ENCODE peak calls at places on chromosomes 2 and 18, in six cellular contexts. One of them, this sample, is unnamed.

GRCh38 chr2:177673602-177674595 is 281.3 kb downstream of the AGPS start:
- DNase-seq in left ventricle myocardium inferior: no peak
- DNase-seq in A549: no peak
- DNase-seq in IMR-90: no peak
- DNase-seq in heart left ventricle: no peak
- DNase-seq in psoas muscle: no peak
- DNase-seq in this sample: no peak

GRCh38 chr2:98191880-98192279 is 104.9 kb downstream of the VWA3B start:
- DNase-seq in IMR-90: no peak
- DNase-seq in heart left ventricle: no peak
- DNase-seq in left ventricle myocardium inferior: no peak
- DNase-seq in psoas muscle: no peak
- DNase-seq in A549: no peak
- DNase-seq in this sample: no peak

GRCh38 chr2:195656131-195656858 is 731 bp upstream of the SLC39A10 start:
- DNase-seq in A549: no peak
- DNase-seq in heart left ventricle: no peak
- DNase-seq in left ventricle myocardium inferior: no peak
- DNase-seq in IMR-90: peak
- DNase-seq in psoas muscle: no peak
- DNase-seq in this sample: no peak

GRCh38 chr2:138267161-138267901 is 234.2 kb upstream of the SPOPL start:
- DNase-seq in heart left ventricle: no peak
- DNase-seq in A549: no peak
- DNase-seq in psoas muscle: no peak
- DNase-seq in left ventricle myocardium inferior: no peak
- DNase-seq in IMR-90: peak
- DNase-seq in this sample: no peak

GRCh38 chr2:88442061-88442460 is 10.4 kb downstream of the FOXI3 start:
- DNase-seq in heart left ventricle: no peak
- DNase-seq in IMR-90: no peak
- DNase-seq in A549: no peak
- DNase-seq in left ventricle myocardium inferior: no peak
- DNase-seq in psoas muscle: no peak
- DNase-seq in this sample: no peak

GRCh38 chr18:10420561-10421352 is 33.7 kb upstream of the APCDD1 start:
- DNase-seq in IMR-90: peak
- DNase-seq in heart left ventricle: no peak
- DNase-seq in A549: no peak
- DNase-seq in psoas muscle: no peak
- DNase-seq in left ventricle myocardium inferior: no peak
- DNase-seq in this sample: no peak

GRCh38 chr2:151817929-151818328 is 10.3 kb downstream of the ARL5A start:
- DNase-seq in heart left ventricle: no peak
- DNase-seq in A549: no peak
- DNase-seq in IMR-90: no peak
- DNase-seq in left ventricle myocardium inferior: no peak
- DNase-seq in psoas muscle: no peak
- DNase-seq in this sample: no peak

GRCh38 chr2:17422066-17422465 is 96.2 kb downstream of the RAD51AP2 start:
- DNase-seq in psoas muscle: no peak
- DNase-seq in A549: no peak
- DNase-seq in heart left ventricle: no peak
- DNase-seq in left ventricle myocardium inferior: no peak
- DNase-seq in IMR-90: no peak
- DNase-seq in this sample: no peak

GRCh38 chr2:138931284-138932256 is 151.4 kb upstream of the NXPH2 start:
- DNase-seq in A549: no peak
- DNase-seq in left ventricle myocardium inferior: no peak
- DNase-seq in psoas muscle: no peak
- DNase-seq in heart left ventricle: peak
- DNase-seq in IMR-90: no peak
- DNase-seq in this sample: no peak

GRCh38 chr2:200761168-200761715 is 50.5 kb upstream of the BZW1 start:
- DNase-seq in IMR-90: peak
- DNase-seq in left ventricle myocardium inferior: no peak
- DNase-seq in psoas muscle: no peak
- DNase-seq in heart left ventricle: no peak
- DNase-seq in A549: no peak
- DNase-seq in this sample: no peak

GRCh38 chr18:57869228-57869627 is 66.1 kb upstream of the ATP8B1 start:
- DNase-seq in A549: no peak
- DNase-seq in IMR-90: no peak
- DNase-seq in psoas muscle: no peak
- DNase-seq in heart left ventricle: no peak
- DNase-seq in left ventricle myocardium inferior: no peak
- DNase-seq in this sample: no peak

GRCh38 chr18:46220116-46220515 is 115.9 kb downstream of the HAUS1 start:
- DNase-seq in A549: no peak
- DNase-seq in left ventricle myocardium inferior: no peak
- DNase-seq in heart left ventricle: no peak
- DNase-seq in IMR-90: peak
- DNase-seq in psoas muscle: no peak
- DNase-seq in this sample: no peak

GRCh38 chr18:55500316-55501086 is 87.5 kb downstream of the TCF4 start:
- DNase-seq in IMR-90: peak
- DNase-seq in left ventricle myocardium inferior: no peak
- DNase-seq in A549: no peak
- DNase-seq in heart left ventricle: no peak
- DNase-seq in psoas muscle: no peak
- DNase-seq in this sample: no peak

GRCh38 chr18:33612632-33613031 is 34.6 kb downstream of the ASXL3 start:
- DNase-seq in left ventricle myocardium inferior: no peak
- DNase-seq in psoas muscle: no peak
- DNase-seq in heart left ventricle: no peak
- DNase-seq in IMR-90: no peak
- DNase-seq in A549: no peak
- DNase-seq in this sample: no peak

GRCh38 chr2:240672701-240673190 is 9.9 kb downstream of the AQP12B start:
- DNase-seq in psoas muscle: no peak
- DNase-seq in left ventricle myocardium inferior: no peak
- DNase-seq in A549: no peak
- DNase-seq in heart left ventricle: no peak
- DNase-seq in IMR-90: no peak
- DNase-seq in this sample: no peak

GRCh38 chr18:46279673-46280072 is 175.5 kb downstream of the HAUS1 start:
- DNase-seq in left ventricle myocardium inferior: no peak
- DNase-seq in heart left ventricle: no peak
- DNase-seq in A549: no peak
- DNase-seq in psoas muscle: no peak
- DNase-seq in IMR-90: no peak
- DNase-seq in this sample: no peak

GRCh38 chr2:237075749-237076599 is 9.7 kb upstream of the COPS8 start:
- DNase-seq in heart left ventricle: no peak
- DNase-seq in IMR-90: peak
- DNase-seq in psoas muscle: no peak
- DNase-seq in A549: no peak
- DNase-seq in left ventricle myocardium inferior: no peak
- DNase-seq in this sample: no peak

GRCh38 chr2:227482638-227483340 is 10.8 kb downstream of the AGFG1 start:
- DNase-seq in heart left ventricle: no peak
- DNase-seq in IMR-90: no peak
- DNase-seq in psoas muscle: no peak
- DNase-seq in A549: no peak
- DNase-seq in left ventricle myocardium inferior: no peak
- DNase-seq in this sample: no peak

GRCh38 chr2:234869969-234870368 is 81.8 kb upstream of the SH3BP4 start:
- DNase-seq in psoas muscle: no peak
- DNase-seq in left ventricle myocardium inferior: no peak
- DNase-seq in heart left ventricle: no peak
- DNase-seq in IMR-90: no peak
- DNase-seq in A549: no peak
- DNase-seq in this sample: no peak

GRCh38 chr2:200702646-200703118 is 109.0 kb upstream of the BZW1 start:
- DNase-seq in IMR-90: no peak
- DNase-seq in A549: no peak
- DNase-seq in heart left ventricle: no peak
- DNase-seq in psoas muscle: no peak
- DNase-seq in left ventricle myocardium inferior: no peak
- DNase-seq in this sample: no peak

GRCh38 chr2:11781624-11782023 is 35.2 kb downstream of the LPIN1 start:
- DNase-seq in psoas muscle: no peak
- DNase-seq in left ventricle myocardium inferior: no peak
- DNase-seq in A549: no peak
- DNase-seq in IMR-90: no peak
- DNase-seq in heart left ventricle: no peak
- DNase-seq in this sample: no peak
- H3K27ac ChIP-seq in psoas muscle: no peak
- H3K27ac ChIP-seq in left ventricle myocardium inferior: no peak
- H3K27ac ChIP-seq in A549: no peak
- H3K27ac ChIP-seq in IMR-90: no peak
- H3K27ac ChIP-seq in heart left ventricle: no peak
- H3K27ac ChIP-seq in this sample: no peak

GRCh38 chr2:43178602-43179542 is 47.5 kb downstream of the ZFP36L2 start:
- DNase-seq in IMR-90: peak
- DNase-seq in left ventricle myocardium inferior: peak
- DNase-seq in psoas muscle: peak
- DNase-seq in A549: peak
- DNase-seq in heart left ventricle: peak
- DNase-seq in this sample: peak

GRCh38 chr2:43183743-43184142 is 42.7 kb downstream of the ZFP36L2 start:
- DNase-seq in left ventricle myocardium inferior: no peak
- DNase-seq in IMR-90: no peak
- DNase-seq in A549: no peak
- DNase-seq in psoas muscle: no peak
- DNase-seq in heart left ventricle: no peak
- DNase-seq in this sample: no peak

GRCh38 chr2:43179947-43180346 is 46.5 kb downstream of the ZFP36L2 start:
- DNase-seq in left ventricle myocardium inferior: no peak
- DNase-seq in psoas muscle: no peak
- DNase-seq in heart left ventricle: no peak
- DNase-seq in IMR-90: no peak
- DNase-seq in A549: no peak
- DNase-seq in this sample: no peak

GRCh38 chr2:43178055-43178598 is 48.3 kb downstream of the ZFP36L2 start:
- DNase-seq in heart left ventricle: no peak
- DNase-seq in psoas muscle: no peak
- DNase-seq in left ventricle myocardium inferior: no peak
- DNase-seq in IMR-90: no peak
- DNase-seq in A549: no peak
- DNase-seq in this sample: no peak

DNA sequence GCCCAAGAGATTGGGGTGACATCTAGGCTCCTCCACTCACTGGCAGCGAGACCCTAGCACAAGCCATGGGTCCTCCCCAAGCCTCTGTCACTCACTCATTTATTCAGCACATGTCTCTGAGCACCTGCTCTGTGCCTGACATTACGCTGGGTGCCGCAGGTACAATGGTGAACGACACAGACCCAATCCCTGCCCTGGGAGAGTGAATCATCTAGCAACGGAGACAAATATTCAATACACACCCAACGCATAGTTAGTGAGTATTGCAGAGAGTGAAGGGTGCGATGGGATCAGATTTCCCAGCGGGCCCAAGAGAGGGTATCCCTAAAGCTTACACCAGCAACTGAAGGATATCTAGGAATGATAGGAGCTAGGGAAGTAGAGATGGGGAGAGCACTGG is 45.5 kb downstream of the ZFP36L2 start:
- DNase-seq in left ventricle myocardium inferior: no peak
- DNase-seq in heart left ventricle: no peak
- DNase-seq in IMR-90: no peak
- DNase-seq in A549: no peak
- DNase-seq in psoas muscle: no peak
- DNase-seq in this sample: no peak
- H3K27ac ChIP-seq in left ventricle myocardium inferior: no peak
- H3K27ac ChIP-seq in heart left ventricle: no peak
- H3K27ac ChIP-seq in IMR-90: no peak
- H3K27ac ChIP-seq in A549: peak
- H3K27ac ChIP-seq in psoas muscle: no peak
- H3K27ac ChIP-seq in this sample: no peak

DNA sequence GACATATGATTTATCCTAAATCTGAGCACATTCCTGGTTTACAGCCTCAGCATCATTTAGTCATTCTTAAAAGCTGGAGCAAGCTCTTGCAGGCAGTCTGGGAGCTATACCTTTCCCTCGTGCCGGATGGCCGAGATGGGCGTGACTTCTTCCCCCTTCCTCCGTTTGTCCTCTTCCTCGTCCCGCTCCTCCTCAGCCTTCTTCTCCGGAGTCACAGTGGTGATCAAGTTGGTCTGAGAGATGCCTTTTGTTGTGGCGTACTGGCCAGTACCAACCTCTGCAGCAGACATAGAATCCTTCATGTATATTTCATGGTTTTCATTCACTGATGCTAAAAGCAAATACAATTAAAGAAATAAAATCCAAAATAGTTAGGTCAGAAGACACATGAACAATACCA is 124.1 kb upstream of the ZBTB14 start:
- DNase-seq in psoas muscle: no peak
- DNase-seq in heart left ventricle: no peak
- DNase-seq in A549: no peak
- DNase-seq in IMR-90: no peak
- DNase-seq in left ventricle myocardium inferior: no peak
- DNase-seq in this sample: no peak
- H3K27ac ChIP-seq in psoas muscle: no peak
- H3K27ac ChIP-seq in heart left ventricle: no peak
- H3K27ac ChIP-seq in A549: no peak
- H3K27ac ChIP-seq in IMR-90: no peak
- H3K27ac ChIP-seq in left ventricle myocardium inferior: no peak
- H3K27ac ChIP-seq in this sample: no peak

DNA sequence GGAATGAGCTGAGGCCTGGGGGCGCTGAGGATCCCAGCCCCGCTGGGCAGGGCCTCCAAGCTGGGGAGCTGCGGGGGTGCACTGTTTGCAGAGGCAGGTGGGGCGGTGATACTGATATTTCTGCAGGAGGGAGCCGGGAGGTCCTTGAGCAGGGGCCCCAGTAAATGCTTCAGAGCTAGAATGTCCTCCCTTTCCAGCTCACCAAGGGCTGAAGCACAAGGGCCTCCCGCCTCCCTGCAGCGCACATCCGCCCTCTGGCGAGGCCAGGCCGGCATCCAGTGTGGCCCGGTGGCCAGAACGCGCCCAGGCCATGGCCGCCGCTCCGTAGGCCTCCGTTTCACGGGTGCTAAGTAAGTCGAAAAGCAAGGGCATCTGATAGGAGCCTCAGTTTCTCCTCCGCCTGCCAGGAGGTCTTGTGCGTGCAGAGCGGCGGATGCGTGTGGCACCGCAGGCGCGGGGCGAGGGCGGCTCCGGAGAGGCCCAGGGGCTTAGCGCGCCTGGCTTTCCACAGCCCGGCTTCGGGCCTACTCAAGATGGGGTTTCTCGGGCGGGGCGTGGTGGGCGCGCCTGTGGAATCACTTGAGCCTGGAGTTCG is 29.5 kb upstream of the CHMP1B start:
- DNase-seq in IMR-90: no peak
- DNase-seq in A549: no peak
- DNase-seq in psoas muscle: no peak
- DNase-seq in left ventricle myocardium inferior: no peak
- DNase-seq in heart left ventricle: no peak
- DNase-seq in this sample: no peak
- H3K27ac ChIP-seq in IMR-90: no peak
- H3K27ac ChIP-seq in A549: no peak
- H3K27ac ChIP-seq in psoas muscle: no peak
- H3K27ac ChIP-seq in left ventricle myocardium inferior: no peak
- H3K27ac ChIP-seq in heart left ventricle: no peak
- H3K27ac ChIP-seq in this sample: no peak

GRCh38 chr2:143177081-143177786 is 48.0 kb downstream of the ARHGAP15 start:
- DNase-seq in heart left ventricle: no peak
- DNase-seq in A549: no peak
- DNase-seq in psoas muscle: no peak
- DNase-seq in left ventricle myocardium inferior: no peak
- DNase-seq in IMR-90: no peak
- DNase-seq in this sample: no peak
- H3K27ac ChIP-seq in heart left ventricle: no peak
- H3K27ac ChIP-seq in A549: no peak
- H3K27ac ChIP-seq in psoas muscle: no peak
- H3K27ac ChIP-seq in left ventricle myocardium inferior: peak
- H3K27ac ChIP-seq in IMR-90: no peak
- H3K27ac ChIP-seq in this sample: no peak

GRCh38 chr18:74291771-74292540 is at the start of gene CYB5A:
- DNase-seq in A549: peak
- DNase-seq in left ventricle myocardium inferior: peak
- DNase-seq in IMR-90: peak
- DNase-seq in psoas muscle: peak
- DNase-seq in heart left ventricle: peak
- DNase-seq in this sample: peak
- H3K27ac ChIP-seq in A549: peak
- H3K27ac ChIP-seq in left ventricle myocardium inferior: peak
- H3K27ac ChIP-seq in IMR-90: peak
- H3K27ac ChIP-seq in psoas muscle: peak
- H3K27ac ChIP-seq in heart left ventricle: peak
- H3K27ac ChIP-seq in this sample: peak

This sample was measured in gastrocnemius medialis.